ENCODE peak calls at places on chromosomes 4 and X, in seven cellular contexts. D, N, M, G, I, O and H are unnamed samples.

GRCh38 chr4:1350169-1350520 is 3.1 kb downstream of the UVSSA start:
- DNase-seq in N (no peak), M (no peak), I (no peak), D (no peak), O (no peak), G (no peak), H (no peak)

GRCh38 chr4:105637409-105638258 is 70.9 kb downstream of the INTS12 start:
- DNase-seq in D (no peak), O (peak; percentile 37), M (no peak), N (peak; percentile 51), I (no peak), G (peak; percentile 4), H (peak; percentile 60)

GRCh38 chr4:121339307-121339706 is 41.5 kb downstream of the QRFPR start:
- DNase-seq in O (no peak), N (no peak), G (no peak), M (no peak), D (no peak), I (no peak), H (no peak)

GRCh38 chrX:37800762-37801161 is 20.9 kb downstream of the CYBB start:
- DNase-seq in G (no peak), I (no peak), N (no peak), M (no peak), D (no peak), O (no peak), H (no peak)

GRCh38 chr4:74320559-74321118 is 12.4 kb downstream of the EPGN start:
- DNase-seq in N (no peak), G (peak; percentile 58), D (peak; percentile 13), M (peak; percentile 19), O (peak; percentile 55), I (no peak), H (peak; percentile 98)

GRCh38 chr4:153464068-153464467 is 2.1 kb upstream of the TMEM131L start:
- DNase-seq in G (no peak), I (no peak), M (no peak), O (no peak), D (no peak), N (no peak), H (no peak)

GRCh38 chr4:26055855-26056254 is 141.8 kb downstream of the SMIM20 start:
- DNase-seq in O (no peak), I (no peak), D (no peak), G (no peak), M (no peak), N (no peak), H (no peak)

GRCh38 chrX:30865020-30865419 is 24.0 kb downstream of the TAB3 start:
- DNase-seq in O (no peak), D (no peak), M (no peak), G (peak; percentile 21), I (no peak), N (no peak), H (peak; percentile 33)

GRCh38 chr4:107740950-107741701 is 21.1 kb upstream of the PAPSS1 start:
- DNase-seq in G (no peak), D (no peak), I (no peak), O (peak; percentile 77), N (no peak), M (no peak), H (no peak)

GRCh38 chrX:71533514-71533849 is 578 bp downstream of the OGT start:
- DNase-seq in D (no peak), I (no peak), G (no peak), M (no peak), O (no peak), N (no peak), H (peak; percentile 34)

GRCh38 chr4:2142630-2143427 is 83.7 kb downstream of the NAT8L start:
- DNase-seq in D (no peak), G (no peak), I (no peak), N (no peak), O (no peak), M (no peak), H (no peak)

GRCh38 chr4:119682080-119682479 is 53.5 kb upstream of the PDE5A start:
- DNase-seq in D (no peak), M (no peak), N (no peak), O (no peak), I (no peak), G (no peak), H (no peak)

GRCh38 chr4:40628888-40629287 is 776 bp downstream of the RBM47 start:
- DNase-seq in I (no peak), O (no peak), M (no peak), D (no peak), G (no peak), N (no peak), H (peak; percentile 59)

GRCh38 chr4:144647095-144647959 is 1.4 kb downstream of the HHIP start:
- DNase-seq in M (no peak), O (peak; percentile 49), D (no peak), N (no peak), I (no peak), G (no peak), H (no peak)

GRCh38 chr4:61468091-61468720 is 268.1 kb downstream of the ADGRL3 start:
- DNase-seq in I (no peak), M (no peak), G (no peak), O (peak; percentile 34), N (no peak), D (no peak), H (peak; percentile 79)

GRCh38 chrX:109719262-109719661 is 13.8 kb downstream of the ACSL4 start:
- DNase-seq in D (no peak), O (no peak), I (no peak), G (no peak), N (no peak), M (no peak), H (no peak)

GRCh38 chr4:1975880-1976279 is 32.9 kb downstream of the NELFA start:
- DNase-seq in G (no peak), M (no peak), D (no peak), I (no peak), O (no peak), N (no peak), H (no peak)

GRCh38 chr4:165709526-165709925 is 163.5 kb upstream of the TLL1 start:
- DNase-seq in M (no peak), G (no peak), O (no peak), D (no peak), I (no peak), N (no peak), H (no peak)

GRCh38 chr4:181674315-181674714 is 568.9 kb upstream of the TENM3 start:
- DNase-seq in M (no peak), D (no peak), O (no peak), N (no peak), G (no peak), I (no peak), H (no peak)

GRCh38 chrX:48972214-48973164 is 845 bp upstream of the KCND1 start:
- DNase-seq in I (no peak), M (peak; percentile 20), D (no peak), N (no peak), O (peak; percentile 37), G (peak; percentile 16), H (peak; percentile 41)

GRCh38 chrX:45712067-45712466 is 511.4 kb upstream of the DIPK2B start:
- DNase-seq in O (peak; percentile 32), G (no peak), I (no peak), D (no peak), N (no peak), M (no peak), H (no peak)

GRCh38 chrX:53188763-53189162 is 36.2 kb downstream of the KDM5C start:
- DNase-seq in N (no peak), M (no peak), D (no peak), I (no peak), G (no peak), O (peak; percentile 5), H (no peak)

GRCh38 chr4:38889143-38889542 is 21.5 kb downstream of the FAM114A1 start:
- DNase-seq in O (peak; percentile 40), N (no peak), G (peak; percentile 74), D (peak; percentile 89), M (no peak), I (no peak), H (peak; percentile 74)

GRCh38 chr4:8162625-8163024 is 4.0 kb upstream of the ABLIM2 start:
- DNase-seq in G (no peak), D (no peak), O (no peak), I (no peak), N (no peak), M (no peak), H (no peak)

GRCh38 chr4:116688536-116688935 is 396.8 kb downstream of the TRAM1L1 start:
- DNase-seq in D (no peak), N (no peak), G (no peak), I (no peak), O (no peak), M (no peak), H (no peak)

GRCh38 chrX:108664701-108665100 is 71.7 kb downstream of the IRS4 start:
- DNase-seq in D (no peak), I (no peak), N (no peak), O (no peak), M (no peak), G (no peak), H (no peak)

GRCh38 chr4:54218736-54219135 is 10.4 kb upstream of the PDGFRA start:
- DNase-seq in N (no peak), D (no peak), I (no peak), O (no peak), G (no peak), M (no peak), H (no peak)

GRCh38 chrX:2965965-2966364 is 36.8 kb upstream of the ARSD start:
- DNase-seq in G (no peak), O (no peak), D (no peak), N (no peak), M (no peak), I (no peak), H (no peak)